ENCODE peak calls at places on chromosomes 6 and 20, in six cellular contexts. Z is pancreas, W is cerebellum, F is A549, E is fibroblast of mammary gland, S is NCI-H510A treated with DMSO at 0.1 percent for 48 hours. I is an unnamed sample.

GRCh38 chr6:139821669-139822223 is 447.3 kb upstream of the CITED2 start:
- DNase-seq in Z (no peak), S (no peak), F (no peak), W (no peak), E (no peak), I (no peak)

GRCh38 chr6:36938536-36938935 is 16.0 kb upstream of the PI16 start:
- DNase-seq in W (no peak), F (no peak), S (no peak), E (peak; percentile 84), Z (no peak), I (no peak)

GRCh38 chr6:149060300-149060984 is 257.1 kb upstream of the TAB2 start:
- DNase-seq in F (no peak), W (no peak), S (peak; percentile 41), E (no peak), Z (no peak), I (no peak)

GRCh38 chr6:137589067-137589848 is 95.1 kb upstream of the OLIG3 start:
- DNase-seq in F (peak; percentile 73), S (no peak), W (no peak), Z (no peak), E (peak; percentile 65), I (peak; percentile 16)

GRCh38 chr6:41638002-41638800 is at the start of gene MDFI:
- DNase-seq in F (no peak), E (no peak), S (peak; percentile 50), W (no peak), Z (no peak), I (no peak)

GRCh38 chr6:35445691-35446090 is 6.4 kb upstream of the FANCE start:
- DNase-seq in F (no peak), Z (no peak), W (no peak), E (no peak), S (no peak), I (no peak)

GRCh38 chr6:87921034-87921433 is 126.6 kb upstream of the SPACA1 start:
- DNase-seq in E (no peak), W (no peak), Z (no peak), F (no peak), S (no peak), I (no peak)

GRCh38 chr6:5657684-5658429 is 348.9 kb downstream of the NRN1 start:
- DNase-seq in S (no peak), E (peak; percentile 52), F (no peak), Z (no peak), W (no peak), I (no peak)

GRCh38 chr20:61218886-61219480 is 33.1 kb upstream of the CDH4 start:
- DNase-seq in W (no peak), S (no peak), E (peak; percentile 77), F (no peak), Z (no peak), I (no peak)

GRCh38 chr6:33091957-33092356 is 16.2 kb downstream of the HLA-DPB1 start:
- DNase-seq in W (no peak), E (no peak), F (peak; percentile 15), S (no peak), Z (peak; percentile 74), I (no peak)

GRCh38 chr20:59064214-59064722 is 21.7 kb upstream of the PRELID3B start:
- DNase-seq in W (no peak), S (no peak), Z (no peak), F (no peak), E (no peak), I (no peak)

GRCh38 chr20:52200870-52201269 is 9.3 kb upstream of the ZFP64 start:
- DNase-seq in F (no peak), Z (no peak), E (peak; percentile 2), S (peak; percentile 71), W (no peak), I (no peak)

GRCh38 chr20:31680286-31681127 is 42.2 kb downstream of the BCL2L1 start:
- DNase-seq in E (no peak), W (no peak), Z (no peak), F (no peak), S (no peak), I (no peak)

GRCh38 chr6:25717856-25718740 is 36.4 kb upstream of the SLC17A4 start:
- DNase-seq in F (peak; percentile 19), S (peak; percentile 60), W (peak; percentile 10), Z (no peak), E (peak; percentile 40), I (peak; percentile 56)

GRCh38 chr6:18362058-18362561 is 25.0 kb upstream of the RNF144B start:
- DNase-seq in F (no peak), W (no peak), S (no peak), E (peak; percentile 88), Z (no peak), I (no peak)

GRCh38 chr20:50953821-50954220 is 4.5 kb downstream of the DPM1 start:
- DNase-seq in W (no peak), E (no peak), Z (no peak), S (no peak), F (no peak), I (no peak)

GRCh38 chr6:31114970-31115849 is 610 bp downstream of the PSORS1C1 start:
- DNase-seq in F (peak; percentile 79), S (no peak), Z (no peak), W (peak; percentile 57), E (peak; percentile 69), I (peak; percentile 39)

GRCh38 chr6:46276571-46277142 is 105.9 kb upstream of the ENPP5 start:
- DNase-seq in S (no peak), E (no peak), Z (no peak), W (no peak), F (no peak), I (no peak)

GRCh38 chr6:7545509-7546369 is 4.3 kb downstream of the DSP start:
- DNase-seq in F (no peak), S (no peak), Z (no peak), W (no peak), E (no peak), I (no peak)

GRCh38 chr20:5191829-5192569 is 65.2 kb downstream of the CDS2 start:
- DNase-seq in F (peak; percentile 81), Z (no peak), W (peak; percentile 86), S (peak; percentile 90), E (peak; percentile 86), I (peak; percentile 92)

GRCh38 chr6:34246563-34247391 is 2.0 kb downstream of the SMIM29 start:
- DNase-seq in S (peak; percentile 32), W (peak; percentile 10), E (peak; percentile 57), Z (peak; percentile 60), F (peak; percentile 59), I (peak; percentile 58)

GRCh38 chr20:51446230-51446629 is 96.3 kb downstream of the NFATC2 start:
- DNase-seq in Z (no peak), S (no peak), W (no peak), E (no peak), F (no peak), I (no peak)